ENCODE peak calls at places on chromosomes 13 and 19, in five cellular contexts. One of them, this sample, is unnamed.

GRCh38 chr13:27535546-27535945 is 84.8 kb downstream of the LNX2 start:
- DNase-seq in stimulated activated CD8-positive, alpha-beta memory T cell treated with anti-CD3 and anti-CD28 coated beads, Interleukin-12 subunit alpha, Interleukin-12 subunit beta, amount 100 ng/mL, for 4 hours: no peak
- DNase-seq in Right ventricle myocardium superior: no peak
- DNase-seq in stimulated activated CD4-positive, alpha-beta T cell treated with anti-CD3 and anti-CD28 coated beads, Interleukin-12 subunit alpha, Interleukin-12 subunit beta, amount 100 ng/mL, for 24 hours: no peak
- DNase-seq in SW480: no peak
- DNase-seq in this sample: no peak

GRCh38 chr13:30618186-30618937 is 642 bp downstream of the USPL1 start:
- DNase-seq in stimulated activated CD8-positive, alpha-beta memory T cell treated with anti-CD3 and anti-CD28 coated beads, Interleukin-12 subunit alpha, Interleukin-12 subunit beta, amount 100 ng/mL, for 4 hours: peak
- DNase-seq in Right ventricle myocardium superior: no peak
- DNase-seq in stimulated activated CD4-positive, alpha-beta T cell treated with anti-CD3 and anti-CD28 coated beads, Interleukin-12 subunit alpha, Interleukin-12 subunit beta, amount 100 ng/mL, for 24 hours: no peak
- DNase-seq in SW480: no peak
- DNase-seq in this sample: no peak

GRCh38 chr19:55264531-55264930 is 5.7 kb upstream of the PPP6R1 start:
- DNase-seq in stimulated activated CD8-positive, alpha-beta memory T cell treated with anti-CD3 and anti-CD28 coated beads, Interleukin-12 subunit alpha, Interleukin-12 subunit beta, amount 100 ng/mL, for 4 hours: no peak
- DNase-seq in Right ventricle myocardium superior: no peak
- DNase-seq in stimulated activated CD4-positive, alpha-beta T cell treated with anti-CD3 and anti-CD28 coated beads, Interleukin-12 subunit alpha, Interleukin-12 subunit beta, amount 100 ng/mL, for 24 hours: no peak
- DNase-seq in SW480: no peak
- DNase-seq in this sample: no peak

GRCh38 chr13:112260108-112261055 is 115.8 kb upstream of the SPACA7 start:
- DNase-seq in stimulated activated CD8-positive, alpha-beta memory T cell treated with anti-CD3 and anti-CD28 coated beads, Interleukin-12 subunit alpha, Interleukin-12 subunit beta, amount 100 ng/mL, for 4 hours: no peak
- DNase-seq in Right ventricle myocardium superior: no peak
- DNase-seq in stimulated activated CD4-positive, alpha-beta T cell treated with anti-CD3 and anti-CD28 coated beads, Interleukin-12 subunit alpha, Interleukin-12 subunit beta, amount 100 ng/mL, for 24 hours: no peak
- DNase-seq in SW480: no peak
- DNase-seq in this sample: no peak

GRCh38 chr13:30453727-30454126 is 12.0 kb downstream of the HMGB1 start:
- DNase-seq in stimulated activated CD8-positive, alpha-beta memory T cell treated with anti-CD3 and anti-CD28 coated beads, Interleukin-12 subunit alpha, Interleukin-12 subunit beta, amount 100 ng/mL, for 4 hours: no peak
- DNase-seq in Right ventricle myocardium superior: no peak
- DNase-seq in stimulated activated CD4-positive, alpha-beta T cell treated with anti-CD3 and anti-CD28 coated beads, Interleukin-12 subunit alpha, Interleukin-12 subunit beta, amount 100 ng/mL, for 24 hours: no peak
- DNase-seq in SW480: peak
- DNase-seq in this sample: no peak

GRCh38 chr19:46385636-46386035 is 27.7 kb downstream of the CCDC8 start:
- DNase-seq in stimulated activated CD8-positive, alpha-beta memory T cell treated with anti-CD3 and anti-CD28 coated beads, Interleukin-12 subunit alpha, Interleukin-12 subunit beta, amount 100 ng/mL, for 4 hours: no peak
- DNase-seq in Right ventricle myocardium superior: no peak
- DNase-seq in stimulated activated CD4-positive, alpha-beta T cell treated with anti-CD3 and anti-CD28 coated beads, Interleukin-12 subunit alpha, Interleukin-12 subunit beta, amount 100 ng/mL, for 24 hours: no peak
- DNase-seq in SW480: no peak
- DNase-seq in this sample: no peak

GRCh38 chr19:9070066-9070465 is 16.8 kb upstream of the OR1M1 start:
- DNase-seq in stimulated activated CD8-positive, alpha-beta memory T cell treated with anti-CD3 and anti-CD28 coated beads, Interleukin-12 subunit alpha, Interleukin-12 subunit beta, amount 100 ng/mL, for 4 hours: no peak
- DNase-seq in Right ventricle myocardium superior: no peak
- DNase-seq in stimulated activated CD4-positive, alpha-beta T cell treated with anti-CD3 and anti-CD28 coated beads, Interleukin-12 subunit alpha, Interleukin-12 subunit beta, amount 100 ng/mL, for 24 hours: no peak
- DNase-seq in SW480: peak
- DNase-seq in this sample: no peak

GRCh38 chr19:30711296-30711695 is 339.1 kb downstream of the ZNF536 start:
- DNase-seq in stimulated activated CD8-positive, alpha-beta memory T cell treated with anti-CD3 and anti-CD28 coated beads, Interleukin-12 subunit alpha, Interleukin-12 subunit beta, amount 100 ng/mL, for 4 hours: no peak
- DNase-seq in Right ventricle myocardium superior: no peak
- DNase-seq in stimulated activated CD4-positive, alpha-beta T cell treated with anti-CD3 and anti-CD28 coated beads, Interleukin-12 subunit alpha, Interleukin-12 subunit beta, amount 100 ng/mL, for 24 hours: no peak
- DNase-seq in SW480: no peak
- DNase-seq in this sample: no peak

GRCh38 chr13:98493035-98493401 is 83.9 kb downstream of the STK24 start:
- DNase-seq in stimulated activated CD8-positive, alpha-beta memory T cell treated with anti-CD3 and anti-CD28 coated beads, Interleukin-12 subunit alpha, Interleukin-12 subunit beta, amount 100 ng/mL, for 4 hours: no peak
- DNase-seq in Right ventricle myocardium superior: no peak
- DNase-seq in stimulated activated CD4-positive, alpha-beta T cell treated with anti-CD3 and anti-CD28 coated beads, Interleukin-12 subunit alpha, Interleukin-12 subunit beta, amount 100 ng/mL, for 24 hours: no peak
- DNase-seq in SW480: no peak
- DNase-seq in this sample: no peak

GRCh38 chr19:14731200-14731599 is 41.4 kb downstream of the ZNF333 start:
- DNase-seq in stimulated activated CD8-positive, alpha-beta memory T cell treated with anti-CD3 and anti-CD28 coated beads, Interleukin-12 subunit alpha, Interleukin-12 subunit beta, amount 100 ng/mL, for 4 hours: no peak
- DNase-seq in Right ventricle myocardium superior: no peak
- DNase-seq in stimulated activated CD4-positive, alpha-beta T cell treated with anti-CD3 and anti-CD28 coated beads, Interleukin-12 subunit alpha, Interleukin-12 subunit beta, amount 100 ng/mL, for 24 hours: no peak
- DNase-seq in SW480: no peak
- DNase-seq in this sample: no peak

GRCh38 chr13:96474158-96474606 is 384.3 kb downstream of the HS6ST3 start:
- DNase-seq in stimulated activated CD8-positive, alpha-beta memory T cell treated with anti-CD3 and anti-CD28 coated beads, Interleukin-12 subunit alpha, Interleukin-12 subunit beta, amount 100 ng/mL, for 4 hours: no peak
- DNase-seq in Right ventricle myocardium superior: no peak
- DNase-seq in stimulated activated CD4-positive, alpha-beta T cell treated with anti-CD3 and anti-CD28 coated beads, Interleukin-12 subunit alpha, Interleukin-12 subunit beta, amount 100 ng/mL, for 24 hours: no peak
- DNase-seq in SW480: no peak
- DNase-seq in this sample: no peak

GRCh38 chr19:22784051-22784450 is at the start of gene ZNF99:
- DNase-seq in stimulated activated CD8-positive, alpha-beta memory T cell treated with anti-CD3 and anti-CD28 coated beads, Interleukin-12 subunit alpha, Interleukin-12 subunit beta, amount 100 ng/mL, for 4 hours: no peak
- DNase-seq in Right ventricle myocardium superior: peak
- DNase-seq in stimulated activated CD4-positive, alpha-beta T cell treated with anti-CD3 and anti-CD28 coated beads, Interleukin-12 subunit alpha, Interleukin-12 subunit beta, amount 100 ng/mL, for 24 hours: no peak
- DNase-seq in SW480: no peak
- DNase-seq in this sample: no peak

GRCh38 chr13:79098603-79099002 is 307.5 kb downstream of the RBM26 start:
- DNase-seq in stimulated activated CD8-positive, alpha-beta memory T cell treated with anti-CD3 and anti-CD28 coated beads, Interleukin-12 subunit alpha, Interleukin-12 subunit beta, amount 100 ng/mL, for 4 hours: no peak
- DNase-seq in Right ventricle myocardium superior: no peak
- DNase-seq in stimulated activated CD4-positive, alpha-beta T cell treated with anti-CD3 and anti-CD28 coated beads, Interleukin-12 subunit alpha, Interleukin-12 subunit beta, amount 100 ng/mL, for 24 hours: no peak
- DNase-seq in SW480: no peak
- DNase-seq in this sample: no peak

GRCh38 chr19:1847684-1848398 is 442 bp downstream of the REXO1 start:
- DNase-seq in stimulated activated CD8-positive, alpha-beta memory T cell treated with anti-CD3 and anti-CD28 coated beads, Interleukin-12 subunit alpha, Interleukin-12 subunit beta, amount 100 ng/mL, for 4 hours: no peak
- DNase-seq in Right ventricle myocardium superior: peak
- DNase-seq in stimulated activated CD4-positive, alpha-beta T cell treated with anti-CD3 and anti-CD28 coated beads, Interleukin-12 subunit alpha, Interleukin-12 subunit beta, amount 100 ng/mL, for 24 hours: no peak
- DNase-seq in SW480: no peak
- DNase-seq in this sample: no peak

GRCh38 chr19:42030605-42031004 is 36.6 kb upstream of the ATP1A3 start:
- DNase-seq in stimulated activated CD8-positive, alpha-beta memory T cell treated with anti-CD3 and anti-CD28 coated beads, Interleukin-12 subunit alpha, Interleukin-12 subunit beta, amount 100 ng/mL, for 4 hours: no peak
- DNase-seq in Right ventricle myocardium superior: no peak
- DNase-seq in stimulated activated CD4-positive, alpha-beta T cell treated with anti-CD3 and anti-CD28 coated beads, Interleukin-12 subunit alpha, Interleukin-12 subunit beta, amount 100 ng/mL, for 24 hours: no peak
- DNase-seq in SW480: no peak
- DNase-seq in this sample: no peak

GRCh38 chr19:18770663-18771327 is 20.3 kb downstream of the COMP start:
- DNase-seq in stimulated activated CD8-positive, alpha-beta memory T cell treated with anti-CD3 and anti-CD28 coated beads, Interleukin-12 subunit alpha, Interleukin-12 subunit beta, amount 100 ng/mL, for 4 hours: no peak
- DNase-seq in Right ventricle myocardium superior: no peak
- DNase-seq in stimulated activated CD4-positive, alpha-beta T cell treated with anti-CD3 and anti-CD28 coated beads, Interleukin-12 subunit alpha, Interleukin-12 subunit beta, amount 100 ng/mL, for 24 hours: no peak
- DNase-seq in SW480: no peak
- DNase-seq in this sample: no peak

GRCh38 chr13:50636007-50636704 is 207.3 kb downstream of the DLEU7 start:
- DNase-seq in stimulated activated CD8-positive, alpha-beta memory T cell treated with anti-CD3 and anti-CD28 coated beads, Interleukin-12 subunit alpha, Interleukin-12 subunit beta, amount 100 ng/mL, for 4 hours: no peak
- DNase-seq in Right ventricle myocardium superior: no peak
- DNase-seq in stimulated activated CD4-positive, alpha-beta T cell treated with anti-CD3 and anti-CD28 coated beads, Interleukin-12 subunit alpha, Interleukin-12 subunit beta, amount 100 ng/mL, for 24 hours: no peak
- DNase-seq in SW480: no peak
- DNase-seq in this sample: no peak

GRCh38 chr19:17348700-17349099 is 11.3 kb downstream of the GTPBP3 start:
- DNase-seq in stimulated activated CD8-positive, alpha-beta memory T cell treated with anti-CD3 and anti-CD28 coated beads, Interleukin-12 subunit alpha, Interleukin-12 subunit beta, amount 100 ng/mL, for 4 hours: no peak
- DNase-seq in Right ventricle myocardium superior: peak
- DNase-seq in stimulated activated CD4-positive, alpha-beta T cell treated with anti-CD3 and anti-CD28 coated beads, Interleukin-12 subunit alpha, Interleukin-12 subunit beta, amount 100 ng/mL, for 24 hours: no peak
- DNase-seq in SW480: peak
- DNase-seq in this sample: no peak

GRCh38 chr19:18807861-18808331 is 16.8 kb upstream of the COMP start:
- DNase-seq in stimulated activated CD8-positive, alpha-beta memory T cell treated with anti-CD3 and anti-CD28 coated beads, Interleukin-12 subunit alpha, Interleukin-12 subunit beta, amount 100 ng/mL, for 4 hours: no peak
- DNase-seq in Right ventricle myocardium superior: peak
- DNase-seq in stimulated activated CD4-positive, alpha-beta T cell treated with anti-CD3 and anti-CD28 coated beads, Interleukin-12 subunit alpha, Interleukin-12 subunit beta, amount 100 ng/mL, for 24 hours: no peak
- DNase-seq in SW480: no peak
- DNase-seq in this sample: no peak

GRCh38 chr19:41801031-41801430 is 4.6 kb downstream of the CEACAM3 start:
- DNase-seq in stimulated activated CD8-positive, alpha-beta memory T cell treated with anti-CD3 and anti-CD28 coated beads, Interleukin-12 subunit alpha, Interleukin-12 subunit beta, amount 100 ng/mL, for 4 hours: no peak
- DNase-seq in Right ventricle myocardium superior: no peak
- DNase-seq in stimulated activated CD4-positive, alpha-beta T cell treated with anti-CD3 and anti-CD28 coated beads, Interleukin-12 subunit alpha, Interleukin-12 subunit beta, amount 100 ng/mL, for 24 hours: no peak
- DNase-seq in SW480: no peak
- DNase-seq in this sample: no peak

GRCh38 chr19:46299004-46299509 is 2.2 kb downstream of the HIF3A start:
- DNase-seq in stimulated activated CD8-positive, alpha-beta memory T cell treated with anti-CD3 and anti-CD28 coated beads, Interleukin-12 subunit alpha, Interleukin-12 subunit beta, amount 100 ng/mL, for 4 hours: no peak
- DNase-seq in Right ventricle myocardium superior: peak
- DNase-seq in stimulated activated CD4-positive, alpha-beta T cell treated with anti-CD3 and anti-CD28 coated beads, Interleukin-12 subunit alpha, Interleukin-12 subunit beta, amount 100 ng/mL, for 24 hours: no peak
- DNase-seq in SW480: peak
- DNase-seq in this sample: no peak

GRCh38 chr19:49145485-49146407 is 9.4 kb downstream of the HRC start:
- DNase-seq in stimulated activated CD8-positive, alpha-beta memory T cell treated with anti-CD3 and anti-CD28 coated beads, Interleukin-12 subunit alpha, Interleukin-12 subunit beta, amount 100 ng/mL, for 4 hours: peak
- DNase-seq in Right ventricle myocardium superior: peak
- DNase-seq in stimulated activated CD4-positive, alpha-beta T cell treated with anti-CD3 and anti-CD28 coated beads, Interleukin-12 subunit alpha, Interleukin-12 subunit beta, amount 100 ng/mL, for 24 hours: peak
- DNase-seq in SW480: peak
- DNase-seq in this sample: peak

GRCh38 chr19:30741539-30741938 is 369.4 kb downstream of the ZNF536 start:
- DNase-seq in stimulated activated CD8-positive, alpha-beta memory T cell treated with anti-CD3 and anti-CD28 coated beads, Interleukin-12 subunit alpha, Interleukin-12 subunit beta, amount 100 ng/mL, for 4 hours: no peak
- DNase-seq in Right ventricle myocardium superior: no peak
- DNase-seq in stimulated activated CD4-positive, alpha-beta T cell treated with anti-CD3 and anti-CD28 coated beads, Interleukin-12 subunit alpha, Interleukin-12 subunit beta, amount 100 ng/mL, for 24 hours: no peak
- DNase-seq in SW480: no peak
- DNase-seq in this sample: no peak

GRCh38 chr13:29743229-29743786 is 107.1 kb downstream of the UBL3 start:
- DNase-seq in stimulated activated CD8-positive, alpha-beta memory T cell treated with anti-CD3 and anti-CD28 coated beads, Interleukin-12 subunit alpha, Interleukin-12 subunit beta, amount 100 ng/mL, for 4 hours: no peak
- DNase-seq in Right ventricle myocardium superior: peak
- DNase-seq in stimulated activated CD4-positive, alpha-beta T cell treated with anti-CD3 and anti-CD28 coated beads, Interleukin-12 subunit alpha, Interleukin-12 subunit beta, amount 100 ng/mL, for 24 hours: no peak
- DNase-seq in SW480: no peak
- DNase-seq in this sample: no peak

GRCh38 chr13:106602178-106602577 is 34.2 kb upstream of the ARGLU1 start:
- DNase-seq in stimulated activated CD8-positive, alpha-beta memory T cell treated with anti-CD3 and anti-CD28 coated beads, Interleukin-12 subunit alpha, Interleukin-12 subunit beta, amount 100 ng/mL, for 4 hours: no peak
- DNase-seq in Right ventricle myocardium superior: no peak
- DNase-seq in stimulated activated CD4-positive, alpha-beta T cell treated with anti-CD3 and anti-CD28 coated beads, Interleukin-12 subunit alpha, Interleukin-12 subunit beta, amount 100 ng/mL, for 24 hours: no peak
- DNase-seq in SW480: no peak
- DNase-seq in this sample: no peak

GRCh38 chr19:47881757-47882156 is 4.4 kb downstream of the SULT2A1 start:
- DNase-seq in stimulated activated CD8-positive, alpha-beta memory T cell treated with anti-CD3 and anti-CD28 coated beads, Interleukin-12 subunit alpha, Interleukin-12 subunit beta, amount 100 ng/mL, for 4 hours: no peak
- DNase-seq in Right ventricle myocardium superior: no peak
- DNase-seq in stimulated activated CD4-positive, alpha-beta T cell treated with anti-CD3 and anti-CD28 coated beads, Interleukin-12 subunit alpha, Interleukin-12 subunit beta, amount 100 ng/mL, for 24 hours: no peak
- DNase-seq in SW480: no peak
- DNase-seq in this sample: no peak

This sample was measured in naive thymus-derived CD8-positive, alpha-beta T cell.